ENCODE peak calls at places on chromosomes 7 and 10, in eight cellular contexts. Z is effector memory CD4-positive, alpha-beta T cell; A is EL; F is substantia nigra; P is mesothelial cell of epicardium; W is foreskin fibroblast; H is left colon; E is MM.1S. J is an unnamed sample.

GRCh38 chr7:77327067-77327931 is 88.8 kb downstream of the GSAP start:
- DNase-seq in Z (no peak), A (peak; percentile 87), F (peak; percentile 18), P (no peak), W (peak; percentile 97), H (no peak), E (peak; percentile 49), J (peak; percentile 60)

GRCh38 chr10:121110369-121110768 is 259.2 kb downstream of the WDR11 start:
- DNase-seq in Z (no peak), A (no peak), F (no peak), P (no peak), W (no peak), H (no peak), E (no peak), J (no peak)

GRCh38 chr7:28958235-28958945 is at the start of gene TRIL:
- DNase-seq in Z (no peak), A (peak; percentile 53), F (peak; percentile 77), P (peak; percentile 81), W (peak; percentile 41), H (peak; percentile 72), E (no peak), J (peak; percentile 43)

GRCh38 chr10:86757110-86757790 is 831 bp downstream of the BMPR1A start:
- DNase-seq in Z (no peak), A (peak; percentile 68), F (peak; percentile 41), P (peak; percentile 62), W (peak; percentile 21), H (peak; percentile 60), E (no peak), J (peak; percentile 45)

GRCh38 chr7:110179037-110179436 is 911.9 kb upstream of the LRRN3 start:
- DNase-seq in Z (no peak), A (no peak), F (no peak), P (no peak), W (no peak), H (no peak), E (no peak), J (peak; percentile 1)

GRCh38 chr10:99450624-99451498 is 20.4 kb upstream of the GOT1 start:
- DNase-seq in Z (no peak), A (no peak), F (no peak), P (no peak), W (no peak), H (no peak), E (no peak), J (no peak)

GRCh38 chr10:72615985-72616384 is 9.9 kb downstream of the MICU1 start:
- DNase-seq in Z (no peak), A (no peak), F (no peak), P (no peak), W (no peak), H (no peak), E (no peak), J (no peak)

GRCh38 chr10:50929670-50930069 is 44.2 kb upstream of the A1CF start:
- DNase-seq in Z (no peak), A (no peak), F (no peak), P (no peak), W (no peak), H (no peak), E (peak; percentile 21), J (no peak)

GRCh38 chr10:74754397-74754796 is 72.0 kb upstream of the KAT6B start:
- DNase-seq in Z (no peak), A (no peak), F (no peak), P (no peak), W (no peak), H (no peak), E (no peak), J (no peak)

GRCh38 chr10:88687853-88688467 is 18.1 kb upstream of the LIPK start:
- DNase-seq in Z (no peak), A (peak; percentile 25), F (no peak), P (no peak), W (peak; percentile 16), H (no peak), E (peak; percentile 26), J (peak; percentile 4)

J was measured in hepatic stellate cell.